ENCODE peak calls at places on chromosome 12, in nine cellular contexts. V is pancreas; Z is foreskin melanocyte; J is epithelial cell of esophagus; P is type B pancreatic cell; M is iris pigment epithelial cell; S is stimulated activated CD4-positive, alpha-beta T cell treated with anti-CD3 and anti-CD28 coated beads, Interleukin-2, amount 100 ng/mL, for 48 hours; B is fibroblast of pulmonary artery; K is GM20000. Q is an unnamed sample.

GRCh38 chr12:109654357-109654756 is 59.3 kb upstream of the FAM222A start:
- DNase-seq in J (no peak), M (no peak), B (no peak), V (no peak), S (no peak), K (no peak), Z (no peak), P (no peak), Q (no peak)

GRCh38 chr12:47209014-47209413 is 129.3 kb upstream of the AMIGO2 start:
- DNase-seq in M (no peak), B (no peak), S (no peak), P (no peak), K (no peak), J (no peak), V (no peak), Z (no peak), Q (no peak)

GRCh38 chr12:125072496-125072895 is 7.3 kb downstream of the AACS start:
- DNase-seq in K (no peak), V (no peak), J (no peak), B (no peak), M (no peak), S (no peak), P (no peak), Z (peak), Q (no peak)

GRCh38 chr12:89370411-89370810 is 18.1 kb upstream of the DUSP6 start:
- DNase-seq in M (no peak), Z (peak), J (no peak), V (no peak), S (no peak), B (no peak), P (no peak), K (no peak), Q (no peak)

GRCh38 chr12:62519043-62519442 is 52.4 kb downstream of the MON2 start:
- DNase-seq in J (no peak), P (no peak), Z (no peak), K (no peak), S (no peak), B (no peak), V (no peak), M (no peak), Q (no peak)

GRCh38 chr12:131943876-131944275 is 5.9 kb upstream of the EP400 start:
- DNase-seq in M (no peak), P (no peak), Z (no peak), J (no peak), V (no peak), B (no peak), S (no peak), K (no peak), Q (no peak)

GRCh38 chr12:125228519-125229260 is 163.5 kb downstream of the AACS start:
- DNase-seq in M (no peak), K (no peak), Z (no peak), V (no peak), B (no peak), P (no peak), S (no peak), J (no peak), Q (no peak)

GRCh38 chr12:54012631-54013398 is 4.0 kb downstream of the HOXC8 start:
- DNase-seq in J (no peak), B (no peak), Z (no peak), P (no peak), V (no peak), S (no peak), M (no peak), K (no peak), Q (no peak)

GRCh38 chr12:19896534-19896933 is 457.2 kb downstream of the AEBP2 start:
- DNase-seq in Z (no peak), S (no peak), V (no peak), K (no peak), P (no peak), J (no peak), B (no peak), M (no peak), Q (no peak)

GRCh38 chr12:122203301-122203967 is at the start of gene B3GNT4:
- DNase-seq in S (peak), M (peak), J (peak), K (peak), B (peak), Z (no peak), P (no peak), V (peak), Q (no peak)

Q was measured in H4.